ENCODE peak calls at places on chromosomes 4 and X, in seven cellular contexts. One of them, this sample, is unnamed.

GRCh38 chr4:149158852-149159251 is 656.8 kb downstream of the IQCM start:
- DNase-seq in HepG2: no peak
- DNase-seq in SK-N-SH: no peak
- DNase-seq in fibroblast of villous mesenchyme: no peak
- DNase-seq in keratinocyte: no peak
- DNase-seq in A549: no peak
- DNase-seq in AG04450: no peak
- DNase-seq in this sample: no peak

GRCh38 chr4:87128006-87128705 is 92.3 kb downstream of the KLHL8 start:
- DNase-seq in HepG2: no peak
- DNase-seq in fibroblast of villous mesenchyme: peak
- DNase-seq in A549: no peak
- DNase-seq in keratinocyte: no peak
- DNase-seq in AG04450: no peak
- DNase-seq in SK-N-SH: no peak
- DNase-seq in this sample: no peak

GRCh38 chr4:115973768-115974167 is 860.3 kb upstream of the NDST4 start:
- DNase-seq in keratinocyte: no peak
- DNase-seq in A549: no peak
- DNase-seq in HepG2: no peak
- DNase-seq in AG04450: no peak
- DNase-seq in SK-N-SH: no peak
- DNase-seq in fibroblast of villous mesenchyme: no peak
- DNase-seq in this sample: no peak

GRCh38 chrX:112341598-112341997 is 259.0 kb upstream of the TRPC5 start:
- DNase-seq in AG04450: peak
- DNase-seq in SK-N-SH: no peak
- DNase-seq in keratinocyte: no peak
- DNase-seq in A549: no peak
- DNase-seq in HepG2: no peak
- DNase-seq in fibroblast of villous mesenchyme: no peak
- DNase-seq in this sample: peak

GRCh38 chrX:81316163-81316562 is 114.3 kb downstream of the SH3BGRL start:
- DNase-seq in AG04450: no peak
- DNase-seq in fibroblast of villous mesenchyme: peak
- DNase-seq in SK-N-SH: no peak
- DNase-seq in keratinocyte: no peak
- DNase-seq in A549: no peak
- DNase-seq in HepG2: no peak
- DNase-seq in this sample: no peak

GRCh38 chr4:1815997-1816860 is 23.1 kb downstream of the FGFR3 start:
- DNase-seq in A549: no peak
- DNase-seq in AG04450: no peak
- DNase-seq in fibroblast of villous mesenchyme: no peak
- DNase-seq in HepG2: no peak
- DNase-seq in keratinocyte: no peak
- DNase-seq in SK-N-SH: no peak
- DNase-seq in this sample: no peak

GRCh38 chr4:20565075-20565721 is 135.1 kb upstream of the PACRGL start:
- DNase-seq in A549: no peak
- DNase-seq in keratinocyte: no peak
- DNase-seq in SK-N-SH: no peak
- DNase-seq in HepG2: no peak
- DNase-seq in AG04450: peak
- DNase-seq in fibroblast of villous mesenchyme: peak
- DNase-seq in this sample: peak

GRCh38 chr4:112510191-112510467 is 5.9 kb downstream of the NEUROG2 start:
- DNase-seq in AG04450: no peak
- DNase-seq in A549: no peak
- DNase-seq in keratinocyte: no peak
- DNase-seq in HepG2: no peak
- DNase-seq in fibroblast of villous mesenchyme: no peak
- DNase-seq in SK-N-SH: peak
- DNase-seq in this sample: no peak

GRCh38 chr4:19776021-19776459 is 475.7 kb upstream of the SLIT2 start:
- DNase-seq in A549: peak
- DNase-seq in fibroblast of villous mesenchyme: peak
- DNase-seq in keratinocyte: peak
- DNase-seq in AG04450: peak
- DNase-seq in HepG2: no peak
- DNase-seq in SK-N-SH: no peak
- DNase-seq in this sample: peak

GRCh38 chrX:105464611-105465010 is 244.1 kb upstream of the TEX13A start:
- DNase-seq in HepG2: no peak
- DNase-seq in SK-N-SH: no peak
- DNase-seq in A549: no peak
- DNase-seq in keratinocyte: no peak
- DNase-seq in fibroblast of villous mesenchyme: no peak
- DNase-seq in AG04450: no peak
- DNase-seq in this sample: no peak

GRCh38 chr4:2051086-2051485 is 8.0 kb upstream of the NAT8L start:
- DNase-seq in HepG2: no peak
- DNase-seq in SK-N-SH: no peak
- DNase-seq in AG04450: no peak
- DNase-seq in keratinocyte: no peak
- DNase-seq in A549: no peak
- DNase-seq in fibroblast of villous mesenchyme: no peak
- DNase-seq in this sample: no peak

GRCh38 chr4:30870513-30870912 is 150.3 kb downstream of the PCDH7 start:
- DNase-seq in keratinocyte: peak
- DNase-seq in SK-N-SH: no peak
- DNase-seq in HepG2: no peak
- DNase-seq in A549: no peak
- DNase-seq in AG04450: no peak
- DNase-seq in fibroblast of villous mesenchyme: no peak
- DNase-seq in this sample: no peak

GRCh38 chr4:81839347-81840042 is 367.8 kb upstream of the RASGEF1B start:
- DNase-seq in SK-N-SH: no peak
- DNase-seq in HepG2: no peak
- DNase-seq in fibroblast of villous mesenchyme: no peak
- DNase-seq in A549: no peak
- DNase-seq in keratinocyte: no peak
- DNase-seq in AG04450: no peak
- DNase-seq in this sample: no peak

GRCh38 chrX:136147320-136147901 is at the start of gene FHL1:
- DNase-seq in keratinocyte: no peak
- DNase-seq in HepG2: no peak
- DNase-seq in A549: no peak
- DNase-seq in AG04450: no peak
- DNase-seq in SK-N-SH: peak
- DNase-seq in fibroblast of villous mesenchyme: no peak
- DNase-seq in this sample: no peak

GRCh38 chrX:69323786-69324720 is 158.8 kb upstream of the PJA1 start:
- DNase-seq in HepG2: no peak
- DNase-seq in AG04450: no peak
- DNase-seq in A549: no peak
- DNase-seq in fibroblast of villous mesenchyme: no peak
- DNase-seq in SK-N-SH: peak
- DNase-seq in keratinocyte: no peak
- DNase-seq in this sample: no peak

GRCh38 chr4:48943387-48943786 is 36.8 kb upstream of the OCIAD2 start:
- DNase-seq in keratinocyte: no peak
- DNase-seq in fibroblast of villous mesenchyme: no peak
- DNase-seq in HepG2: peak
- DNase-seq in A549: peak
- DNase-seq in SK-N-SH: no peak
- DNase-seq in AG04450: no peak
- DNase-seq in this sample: no peak

GRCh38 chr4:108762559-108763225 is at the start of gene ETNPPL:
- DNase-seq in AG04450: no peak
- DNase-seq in fibroblast of villous mesenchyme: no peak
- DNase-seq in SK-N-SH: peak
- DNase-seq in keratinocyte: no peak
- DNase-seq in A549: peak
- DNase-seq in HepG2: peak
- DNase-seq in this sample: no peak

GRCh38 chr4:157674699-157675098 is 454.2 kb downstream of the GRIA2 start:
- DNase-seq in SK-N-SH: no peak
- DNase-seq in AG04450: no peak
- DNase-seq in HepG2: no peak
- DNase-seq in keratinocyte: no peak
- DNase-seq in fibroblast of villous mesenchyme: no peak
- DNase-seq in A549: no peak
- DNase-seq in this sample: no peak

GRCh38 chr4:148273501-148273986 is 168.7 kb downstream of the NR3C2 start:
- DNase-seq in SK-N-SH: peak
- DNase-seq in fibroblast of villous mesenchyme: no peak
- DNase-seq in AG04450: no peak
- DNase-seq in HepG2: no peak
- DNase-seq in keratinocyte: no peak
- DNase-seq in A549: no peak
- DNase-seq in this sample: no peak

GRCh38 chr4:124414641-124415040 is 297.9 kb downstream of the ANKRD50 start:
- DNase-seq in HepG2: no peak
- DNase-seq in keratinocyte: no peak
- DNase-seq in AG04450: no peak
- DNase-seq in SK-N-SH: no peak
- DNase-seq in A549: no peak
- DNase-seq in fibroblast of villous mesenchyme: peak
- DNase-seq in this sample: peak

GRCh38 chr4:124409044-124409443 is 303.5 kb downstream of the ANKRD50 start:
- DNase-seq in fibroblast of villous mesenchyme: no peak
- DNase-seq in HepG2: no peak
- DNase-seq in SK-N-SH: no peak
- DNase-seq in A549: peak
- DNase-seq in AG04450: no peak
- DNase-seq in keratinocyte: no peak
- DNase-seq in this sample: no peak
- H3K4me3 ChIP-seq in fibroblast of villous mesenchyme: no peak
- H3K4me3 ChIP-seq in HepG2: no peak
- H3K4me3 ChIP-seq in SK-N-SH: no peak
- H3K4me3 ChIP-seq in A549: no peak
- H3K4me3 ChIP-seq in AG04450: no peak
- H3K4me3 ChIP-seq in keratinocyte: no peak
- H3K4me3 ChIP-seq in this sample: no peak

GRCh38 chr4:3462790-3463415 is at the start of gene DOK7:
- DNase-seq in AG04450: no peak
- DNase-seq in keratinocyte: no peak
- DNase-seq in A549: no peak
- DNase-seq in fibroblast of villous mesenchyme: no peak
- DNase-seq in HepG2: no peak
- DNase-seq in SK-N-SH: peak
- DNase-seq in this sample: no peak
- H3K4me3 ChIP-seq in AG04450: peak
- H3K4me3 ChIP-seq in keratinocyte: no peak
- H3K4me3 ChIP-seq in A549: peak
- H3K4me3 ChIP-seq in fibroblast of villous mesenchyme: peak
- H3K4me3 ChIP-seq in HepG2: peak
- H3K4me3 ChIP-seq in SK-N-SH: no peak
- H3K4me3 ChIP-seq in this sample: peak

DNA sequence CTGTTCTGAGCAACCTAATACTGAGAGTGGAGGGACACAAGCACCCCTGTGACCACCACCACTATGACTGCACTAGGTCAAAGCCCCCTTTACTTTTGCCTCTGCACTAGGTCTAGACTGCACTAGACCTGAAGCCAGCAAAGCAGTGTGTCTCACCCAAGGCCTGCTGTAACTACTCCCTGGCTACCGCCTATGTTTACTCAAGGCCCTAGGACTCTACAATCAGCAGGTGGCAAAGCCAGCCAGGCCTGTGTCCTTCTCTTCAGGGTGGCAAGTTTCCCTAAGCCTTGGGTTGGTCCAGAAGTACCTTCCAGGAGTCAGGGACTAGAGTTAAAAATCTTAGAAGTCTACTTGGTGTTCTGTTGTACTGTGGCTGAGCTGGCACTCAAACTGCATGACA is 15.9 kb downstream of the RAB33B start:
- DNase-seq in A549: no peak
- DNase-seq in fibroblast of villous mesenchyme: no peak
- DNase-seq in SK-N-SH: no peak
- DNase-seq in AG04450: no peak
- DNase-seq in keratinocyte: no peak
- DNase-seq in HepG2: no peak
- DNase-seq in this sample: no peak
- H3K4me3 ChIP-seq in A549: no peak
- H3K4me3 ChIP-seq in fibroblast of villous mesenchyme: no peak
- H3K4me3 ChIP-seq in SK-N-SH: no peak
- H3K4me3 ChIP-seq in AG04450: no peak
- H3K4me3 ChIP-seq in keratinocyte: no peak
- H3K4me3 ChIP-seq in HepG2: no peak
- H3K4me3 ChIP-seq in this sample: no peak

DNA sequence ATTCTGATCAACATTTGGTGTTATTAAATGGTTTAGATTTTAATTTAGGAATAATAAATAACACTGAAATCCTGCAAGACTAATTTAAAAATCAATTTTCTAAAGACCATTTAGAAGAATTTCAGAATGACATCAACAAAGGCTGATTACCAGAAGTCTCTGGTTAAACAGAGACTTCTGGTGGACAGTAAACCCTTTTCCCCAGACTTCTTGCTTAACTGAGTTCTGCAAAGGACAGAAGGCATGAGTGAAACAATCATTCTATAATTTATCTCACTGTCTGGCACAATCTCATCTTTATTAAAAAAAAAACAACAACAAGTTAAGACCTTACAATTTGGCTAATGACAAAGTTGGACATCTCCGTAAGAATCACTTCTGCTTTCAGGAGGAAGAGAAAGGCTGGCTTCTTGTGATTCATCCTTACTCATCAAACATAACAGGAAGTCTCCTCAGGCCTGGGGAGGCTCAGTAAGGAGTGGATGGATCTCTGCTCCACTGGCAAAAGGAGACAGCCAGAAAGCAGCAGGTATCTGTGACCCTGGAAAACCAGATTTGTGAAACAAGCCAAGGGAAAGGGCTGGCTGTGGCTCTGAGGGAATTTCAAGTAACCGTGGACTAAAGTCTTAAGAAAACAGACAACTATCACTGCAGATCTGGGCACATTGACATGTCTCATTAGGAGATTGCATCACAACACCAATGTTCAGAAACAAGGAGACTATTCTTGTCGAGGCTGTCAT is 908 bp upstream of the TLR6 start:
- DNase-seq in A549: peak
- DNase-seq in keratinocyte: peak
- DNase-seq in fibroblast of villous mesenchyme: peak
- DNase-seq in HepG2: no peak
- DNase-seq in SK-N-SH: no peak
- DNase-seq in AG04450: peak
- DNase-seq in this sample: peak
- H3K4me3 ChIP-seq in A549: peak
- H3K4me3 ChIP-seq in keratinocyte: peak
- H3K4me3 ChIP-seq in fibroblast of villous mesenchyme: no peak
- H3K4me3 ChIP-seq in HepG2: no peak
- H3K4me3 ChIP-seq in SK-N-SH: peak
- H3K4me3 ChIP-seq in AG04450: peak
- H3K4me3 ChIP-seq in this sample: peak